ENCODE peak calls at places on chromosomes 2 and 18, in ten cellular contexts. G is ovary; X is AG10803; A is heart left ventricle; L is CD8-positive, alpha-beta T cell; M is AG09309; J is cardiac fibroblast; P is upper lobe of right lung; U is cardiac muscle cell; Q is neuronal stem cell. C is an unnamed sample.

GRCh38 chr2:128395196-128395595 is 76.5 kb upstream of the HS6ST1 start:
- DNase-seq in L (no peak), G (no peak), P (peak), J (no peak), X (no peak), U (no peak), M (no peak), Q (no peak), A (no peak), C (no peak)

GRCh38 chr18:76131738-76132137 is 363.3 kb downstream of the ZNF516 start:
- DNase-seq in P (no peak), Q (no peak), J (no peak), A (no peak), X (peak), M (peak), L (no peak), U (no peak), G (no peak), C (peak)

GRCh38 chr18:24584777-24585176 is 124.3 kb downstream of the HRH4 start:
- DNase-seq in J (no peak), A (no peak), Q (no peak), M (no peak), P (no peak), U (no peak), X (no peak), G (no peak), L (no peak), C (no peak)

GRCh38 chr2:196336715-196337617 is 165.6 kb upstream of the STK17B start:
- DNase-seq in P (no peak), X (peak), L (peak), M (no peak), G (no peak), J (peak), U (peak), A (no peak), Q (peak), C (peak)

GRCh38 chr2:220998156-220998555 is 573.9 kb downstream of the EPHA4 start:
- DNase-seq in L (no peak), X (no peak), J (no peak), Q (no peak), G (no peak), U (no peak), A (no peak), P (no peak), M (no peak), C (no peak)

GRCh38 chr18:22831441-22831904 is 101.7 kb upstream of the RBBP8 start:
- DNase-seq in U (no peak), J (peak), A (no peak), G (no peak), X (peak), P (no peak), Q (no peak), L (no peak), M (no peak), C (no peak)

GRCh38 chr2:219844756-219845155 is 217.3 kb downstream of the SLC4A3 start:
- DNase-seq in U (no peak), X (no peak), M (no peak), A (no peak), L (no peak), Q (no peak), J (no peak), P (no peak), G (no peak), C (no peak)

GRCh38 chr18:74546751-74547530 is 12.6 kb downstream of the CNDP1 start:
- DNase-seq in G (no peak), X (peak), A (peak), U (no peak), L (no peak), J (peak), M (peak), P (no peak), Q (no peak), C (peak)

GRCh38 chr2:45210466-45211195 is 201.4 kb upstream of the SIX2 start:
- DNase-seq in Q (no peak), G (no peak), A (no peak), J (peak), X (no peak), L (no peak), U (no peak), P (no peak), M (no peak), C (no peak)

GRCh38 chr2:112118148-112118547 is 20.0 kb upstream of the FBLN7 start:
- DNase-seq in U (no peak), G (no peak), M (no peak), J (no peak), Q (no peak), P (no peak), L (no peak), X (no peak), A (no peak), C (no peak)

GRCh38 chr18:39191931-39192330 is 1626.3 kb upstream of the CELF4 start:
- DNase-seq in P (no peak), J (no peak), G (no peak), X (no peak), A (no peak), M (no peak), L (no peak), Q (no peak), U (peak), C (no peak)

GRCh38 chr18:48547456-48548403 is 8.9 kb downstream of the CTIF start:
- DNase-seq in Q (no peak), G (no peak), J (peak), M (peak), L (no peak), U (no peak), X (peak), P (no peak), A (peak), C (peak)

GRCh38 chr2:196635156-196635555 is 4.4 kb upstream of the CCDC150 start:
- DNase-seq in U (no peak), J (peak), A (no peak), P (no peak), M (no peak), G (no peak), L (no peak), Q (no peak), X (peak), C (peak)

GRCh38 chr2:3100386-3100785 is 277.2 kb downstream of the EIPR1 start:
- DNase-seq in J (no peak), G (no peak), Q (no peak), P (no peak), L (no peak), X (no peak), A (no peak), M (no peak), U (no peak), C (no peak)

GRCh38 chr2:200575957-200576356 is 9.9 kb upstream of the AOX1 start:
- DNase-seq in P (no peak), X (peak), Q (no peak), L (no peak), G (no peak), A (no peak), M (no peak), J (peak), U (no peak), C (peak)

GRCh38 chr18:22432672-22433137 is 15.0 kb upstream of the CTAGE1 start:
- DNase-seq in P (no peak), U (no peak), G (peak), A (peak), X (peak), J (peak), L (no peak), M (peak), Q (no peak), C (peak)

GRCh38 chr2:226544581-226545210 is 254.9 kb downstream of the IRS1 start:
- DNase-seq in L (no peak), A (no peak), P (no peak), G (no peak), M (no peak), X (peak), U (no peak), J (peak), Q (no peak), C (peak)

GRCh38 chr2:234422242-234422641 is 74.6 kb downstream of the ARL4C start:
- DNase-seq in P (no peak), M (peak), G (no peak), Q (no peak), U (no peak), J (peak), X (peak), A (no peak), L (no peak), C (peak)

GRCh38 chr2:191597186-191597751 is 80.7 kb upstream of the NABP1 start:
- DNase-seq in J (no peak), X (no peak), L (no peak), Q (no peak), P (no peak), G (no peak), A (no peak), U (no peak), M (no peak), C (no peak)
- H3K4me3 ChIP-seq in J (no peak), X (no peak), L (no peak), Q (no peak), P (no peak), G (no peak), A (no peak), U (no peak), M (no peak), C (no peak)

GRCh38 chr2:44083054-44083453 is 85.6 kb upstream of the PPM1B start:
- DNase-seq in J (no peak), X (no peak), P (no peak), G (no peak), A (no peak), M (no peak), Q (no peak), U (no peak), L (no peak), C (no peak)

GRCh38 chr2:44084850-44085249 is 83.8 kb upstream of the PPM1B start:
- DNase-seq in P (no peak), J (no peak), Q (no peak), A (no peak), U (no peak), G (no peak), M (no peak), L (no peak), X (no peak), C (no peak)

GRCh38 chr2:44086639-44087036 is 82.0 kb upstream of the PPM1B start:
- DNase-seq in U (no peak), Q (no peak), P (no peak), G (no peak), J (no peak), A (no peak), X (no peak), L (no peak), M (no peak), C (no peak)

GRCh38 chr2:44087037-44087713 is 81.5 kb upstream of the PPM1B start:
- DNase-seq in U (peak), P (peak), Q (peak), G (peak), M (no peak), L (peak), J (peak), X (peak), A (peak), C (peak)

DNA sequence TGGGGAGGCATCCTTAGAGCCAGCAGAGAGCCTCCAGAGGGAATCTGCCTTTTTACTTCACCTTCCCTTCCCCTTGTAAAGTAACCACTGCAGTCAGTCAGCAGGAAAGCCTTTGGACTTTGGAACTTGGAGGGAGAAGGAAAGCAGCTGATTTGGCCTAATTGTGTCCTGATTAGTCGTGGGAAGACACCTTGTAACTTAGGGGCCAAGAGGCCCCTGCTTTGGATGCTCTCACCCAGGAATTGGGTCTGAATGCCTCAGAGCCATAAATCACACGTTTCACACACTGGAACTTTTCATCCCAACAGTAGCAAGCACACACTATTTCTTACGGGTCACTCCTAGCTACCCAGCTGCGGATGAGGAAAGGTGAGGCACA is 81.0 kb upstream of the PPM1B start:
- DNase-seq in L (no peak), A (no peak), Q (no peak), J (no peak), P (no peak), M (no peak), U (no peak), X (no peak), G (no peak), C (no peak)
- H3K4me3 ChIP-seq in L (peak), A (no peak), Q (peak), J (peak), P (peak), M (peak), U (peak), X (no peak), G (peak), C (peak)

DNA sequence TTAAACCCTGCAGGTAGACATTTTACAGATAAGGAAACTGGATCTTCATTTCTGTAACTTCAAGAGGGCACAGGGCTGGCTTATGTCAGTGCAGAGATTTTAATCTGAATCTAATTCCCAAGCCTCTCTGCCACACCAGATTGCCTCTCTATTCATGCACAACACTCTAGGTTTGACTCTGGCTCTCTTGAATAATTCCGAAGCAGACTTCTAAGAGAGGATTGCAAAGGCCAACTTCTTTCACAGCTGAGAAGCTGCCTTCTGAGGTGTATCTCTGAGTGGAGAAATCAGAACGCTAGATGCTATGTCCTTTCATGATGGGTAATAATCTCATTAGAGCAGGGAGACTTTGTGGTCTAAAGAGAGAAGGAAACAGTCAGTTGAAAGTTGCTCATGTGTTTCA is 20.1 kb upstream of the MGAT5 start:
- DNase-seq in L (no peak), J (no peak), G (no peak), U (no peak), P (no peak), M (no peak), A (no peak), X (no peak), Q (no peak), C (no peak)
- H3K4me3 ChIP-seq in L (no peak), J (no peak), G (no peak), U (no peak), P (no peak), M (no peak), A (no peak), X (no peak), Q (no peak), C (no peak)

DNA sequence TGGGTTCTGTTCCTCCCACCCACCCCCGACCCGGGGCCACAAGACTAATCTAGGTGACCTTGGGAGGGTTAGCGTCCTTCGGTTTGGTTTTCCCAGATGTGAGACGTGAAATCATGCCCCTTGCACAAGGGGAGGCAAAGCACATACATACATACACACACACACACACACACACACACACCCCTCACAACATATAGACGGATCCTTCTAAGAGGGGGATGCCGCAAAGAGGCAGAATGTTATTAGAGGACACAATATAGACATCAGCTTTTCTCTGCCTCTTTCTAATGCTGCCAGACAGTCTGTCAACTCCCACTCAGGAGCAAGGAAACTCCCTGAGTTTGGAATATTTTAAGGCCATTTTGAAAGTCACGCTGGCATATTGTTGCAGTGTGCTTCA is 636 bp upstream of the RBMS1 start:
- DNase-seq in X (peak), M (no peak), P (no peak), U (peak), G (peak), A (no peak), Q (no peak), J (no peak), L (no peak), C (peak)
- H3K4me3 ChIP-seq in X (peak), M (peak), P (peak), U (peak), G (peak), A (peak), Q (peak), J (peak), L (peak), C (peak)